ENCODE peak calls at places on chromosomes 1 and 21, in six cellular contexts. One of them, this sample, is unnamed.

GRCh38 chr1:58859769-58860455 is 76.1 kb upstream of the JUN start:
- DNase-seq in right lobe of liver: no peak
- DNase-seq in uterus: no peak
- DNase-seq in naive thymus-derived CD4-positive, alpha-beta T cell: no peak
- DNase-seq in adrenal gland: no peak
- DNase-seq in fibroblast of lung: no peak
- DNase-seq in this sample: no peak

GRCh38 chr1:24513691-24514090 is 11.1 kb downstream of the RCAN3 start:
- DNase-seq in uterus: no peak
- DNase-seq in right lobe of liver: no peak
- DNase-seq in naive thymus-derived CD4-positive, alpha-beta T cell: no peak
- DNase-seq in fibroblast of lung: no peak
- DNase-seq in adrenal gland: no peak
- DNase-seq in this sample: no peak

GRCh38 chr21:27677547-27677946 is 710.7 kb upstream of the ADAMTS5 start:
- DNase-seq in naive thymus-derived CD4-positive, alpha-beta T cell: no peak
- DNase-seq in adrenal gland: no peak
- DNase-seq in fibroblast of lung: peak
- DNase-seq in right lobe of liver: no peak
- DNase-seq in uterus: no peak
- DNase-seq in this sample: no peak

GRCh38 chr1:154869351-154870116 is 547 bp downstream of the KCNN3 start:
- DNase-seq in right lobe of liver: peak
- DNase-seq in adrenal gland: peak
- DNase-seq in naive thymus-derived CD4-positive, alpha-beta T cell: no peak
- DNase-seq in fibroblast of lung: peak
- DNase-seq in uterus: peak
- DNase-seq in this sample: no peak

GRCh38 chr1:21903638-21904474 is 33.3 kb downstream of the HSPG2 start:
- DNase-seq in adrenal gland: no peak
- DNase-seq in uterus: no peak
- DNase-seq in fibroblast of lung: no peak
- DNase-seq in naive thymus-derived CD4-positive, alpha-beta T cell: no peak
- DNase-seq in right lobe of liver: no peak
- DNase-seq in this sample: no peak

GRCh38 chr1:233656032-233656620 is 42.2 kb downstream of the KCNK1 start:
- DNase-seq in fibroblast of lung: no peak
- DNase-seq in right lobe of liver: no peak
- DNase-seq in adrenal gland: no peak
- DNase-seq in uterus: no peak
- DNase-seq in naive thymus-derived CD4-positive, alpha-beta T cell: no peak
- DNase-seq in this sample: no peak

GRCh38 chr1:29655945-29656866 is 419.9 kb downstream of the PTPRU start:
- DNase-seq in uterus: no peak
- DNase-seq in right lobe of liver: no peak
- DNase-seq in naive thymus-derived CD4-positive, alpha-beta T cell: no peak
- DNase-seq in fibroblast of lung: no peak
- DNase-seq in adrenal gland: peak
- DNase-seq in this sample: no peak

GRCh38 chr1:244821134-244821533 is 14.3 kb upstream of the COX20 start:
- DNase-seq in fibroblast of lung: peak
- DNase-seq in adrenal gland: no peak
- DNase-seq in uterus: no peak
- DNase-seq in naive thymus-derived CD4-positive, alpha-beta T cell: no peak
- DNase-seq in right lobe of liver: no peak
- DNase-seq in this sample: no peak

GRCh38 chr1:86616871-86617270 is 70.0 kb downstream of the CLCA4 start:
- DNase-seq in uterus: no peak
- DNase-seq in fibroblast of lung: no peak
- DNase-seq in right lobe of liver: no peak
- DNase-seq in adrenal gland: no peak
- DNase-seq in naive thymus-derived CD4-positive, alpha-beta T cell: no peak
- DNase-seq in this sample: no peak

GRCh38 chr1:221435510-221435909 is 306.4 kb downstream of the DUSP10 start:
- DNase-seq in fibroblast of lung: peak
- DNase-seq in naive thymus-derived CD4-positive, alpha-beta T cell: peak
- DNase-seq in right lobe of liver: no peak
- DNase-seq in uterus: no peak
- DNase-seq in adrenal gland: no peak
- DNase-seq in this sample: no peak

GRCh38 chr1:55081188-55081904 is 42.0 kb downstream of the PCSK9 start:
- DNase-seq in right lobe of liver: no peak
- DNase-seq in adrenal gland: no peak
- DNase-seq in naive thymus-derived CD4-positive, alpha-beta T cell: no peak
- DNase-seq in uterus: no peak
- DNase-seq in fibroblast of lung: peak
- DNase-seq in this sample: no peak

GRCh38 chr1:145891587-145892485 is 6.2 kb upstream of the ANKRD35 start:
- DNase-seq in naive thymus-derived CD4-positive, alpha-beta T cell: peak
- DNase-seq in right lobe of liver: peak
- DNase-seq in fibroblast of lung: peak
- DNase-seq in uterus: peak
- DNase-seq in adrenal gland: peak
- DNase-seq in this sample: peak
- H3K27ac ChIP-seq in naive thymus-derived CD4-positive, alpha-beta T cell: no peak
- H3K27ac ChIP-seq in right lobe of liver: peak
- H3K27ac ChIP-seq in fibroblast of lung: peak
- H3K27ac ChIP-seq in uterus: peak
- H3K27ac ChIP-seq in adrenal gland: peak
- H3K27ac ChIP-seq in this sample: peak

GRCh38 chr1:113106910-113107309 is 33.9 kb downstream of the LRIG2 start:
- DNase-seq in adrenal gland: no peak
- DNase-seq in uterus: no peak
- DNase-seq in naive thymus-derived CD4-positive, alpha-beta T cell: no peak
- DNase-seq in right lobe of liver: no peak
- DNase-seq in fibroblast of lung: no peak
- DNase-seq in this sample: no peak

GRCh38 chr1:113103048-113103447 is 30.1 kb downstream of the LRIG2 start:
- DNase-seq in uterus: no peak
- DNase-seq in naive thymus-derived CD4-positive, alpha-beta T cell: no peak
- DNase-seq in adrenal gland: no peak
- DNase-seq in right lobe of liver: no peak
- DNase-seq in fibroblast of lung: no peak
- DNase-seq in this sample: no peak

GRCh38 chr1:113103977-113104376 is 31.0 kb downstream of the LRIG2 start:
- DNase-seq in adrenal gland: no peak
- DNase-seq in naive thymus-derived CD4-positive, alpha-beta T cell: no peak
- DNase-seq in fibroblast of lung: no peak
- DNase-seq in right lobe of liver: no peak
- DNase-seq in uterus: no peak
- DNase-seq in this sample: no peak

GRCh38 chr1:113096493-113096892 is 23.5 kb downstream of the LRIG2 start:
- DNase-seq in fibroblast of lung: no peak
- DNase-seq in adrenal gland: no peak
- DNase-seq in uterus: no peak
- DNase-seq in naive thymus-derived CD4-positive, alpha-beta T cell: no peak
- DNase-seq in right lobe of liver: no peak
- DNase-seq in this sample: no peak

GRCh38 chr1:113101588-113101987 is 28.6 kb downstream of the LRIG2 start:
- DNase-seq in uterus: no peak
- DNase-seq in naive thymus-derived CD4-positive, alpha-beta T cell: no peak
- DNase-seq in fibroblast of lung: peak
- DNase-seq in right lobe of liver: no peak
- DNase-seq in adrenal gland: no peak
- DNase-seq in this sample: no peak
- H3K4me3 ChIP-seq in uterus: no peak
- H3K4me3 ChIP-seq in naive thymus-derived CD4-positive, alpha-beta T cell: no peak
- H3K4me3 ChIP-seq in fibroblast of lung: no peak
- H3K4me3 ChIP-seq in right lobe of liver: no peak
- H3K4me3 ChIP-seq in adrenal gland: no peak
- H3K4me3 ChIP-seq in this sample: no peak

GRCh38 chr21:38996355-38996754 is 186.9 kb downstream of the PSMG1 start:
- DNase-seq in fibroblast of lung: no peak
- DNase-seq in naive thymus-derived CD4-positive, alpha-beta T cell: no peak
- DNase-seq in adrenal gland: no peak
- DNase-seq in uterus: no peak
- DNase-seq in right lobe of liver: no peak
- DNase-seq in this sample: no peak

GRCh38 chr21:38995071-38995669 is 188.1 kb downstream of the PSMG1 start:
- DNase-seq in naive thymus-derived CD4-positive, alpha-beta T cell: no peak
- DNase-seq in adrenal gland: no peak
- DNase-seq in right lobe of liver: no peak
- DNase-seq in uterus: no peak
- DNase-seq in fibroblast of lung: no peak
- DNase-seq in this sample: no peak

GRCh38 chr21:38995755-38996154 is 187.5 kb downstream of the PSMG1 start:
- DNase-seq in naive thymus-derived CD4-positive, alpha-beta T cell: no peak
- DNase-seq in uterus: no peak
- DNase-seq in right lobe of liver: no peak
- DNase-seq in adrenal gland: no peak
- DNase-seq in fibroblast of lung: no peak
- DNase-seq in this sample: no peak

GRCh38 chr21:38997756-38998155 is 185.5 kb downstream of the PSMG1 start:
- DNase-seq in naive thymus-derived CD4-positive, alpha-beta T cell: no peak
- DNase-seq in right lobe of liver: no peak
- DNase-seq in adrenal gland: no peak
- DNase-seq in uterus: no peak
- DNase-seq in fibroblast of lung: no peak
- DNase-seq in this sample: no peak

DNA sequence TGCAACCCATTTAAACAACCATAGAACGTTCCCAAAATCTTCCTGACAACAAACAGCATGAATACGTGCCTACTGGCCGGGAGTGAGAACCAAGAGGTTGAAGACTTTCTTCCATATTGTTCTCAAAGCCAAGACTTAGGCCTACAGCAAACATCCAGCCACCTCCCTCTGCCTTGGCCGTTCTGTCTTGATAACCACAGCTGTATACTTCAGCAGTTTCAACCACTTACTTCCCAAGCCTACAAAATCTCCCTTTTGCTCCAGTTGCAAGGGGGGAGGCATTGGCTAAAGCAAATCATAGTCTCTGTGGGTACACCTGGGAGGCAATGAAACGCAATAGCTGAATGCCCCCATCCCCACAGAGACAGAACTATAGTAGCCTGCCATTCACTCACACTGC is 186.2 kb downstream of the PSMG1 start:
- DNase-seq in adrenal gland: no peak
- DNase-seq in naive thymus-derived CD4-positive, alpha-beta T cell: no peak
- DNase-seq in uterus: no peak
- DNase-seq in right lobe of liver: no peak
- DNase-seq in fibroblast of lung: no peak
- DNase-seq in this sample: no peak
- H3K27ac ChIP-seq in adrenal gland: no peak
- H3K27ac ChIP-seq in naive thymus-derived CD4-positive, alpha-beta T cell: no peak
- H3K27ac ChIP-seq in uterus: no peak
- H3K27ac ChIP-seq in right lobe of liver: no peak
- H3K27ac ChIP-seq in fibroblast of lung: no peak
- H3K27ac ChIP-seq in this sample: no peak

GRCh38 chr1:1310476-1311053 is 2.2 kb downstream of the PUSL1 start:
- DNase-seq in adrenal gland: no peak
- DNase-seq in fibroblast of lung: no peak
- DNase-seq in naive thymus-derived CD4-positive, alpha-beta T cell: no peak
- DNase-seq in uterus: no peak
- DNase-seq in right lobe of liver: no peak
- DNase-seq in this sample: no peak
- H3K4me3 ChIP-seq in adrenal gland: no peak
- H3K4me3 ChIP-seq in fibroblast of lung: no peak
- H3K4me3 ChIP-seq in naive thymus-derived CD4-positive, alpha-beta T cell: no peak
- H3K4me3 ChIP-seq in uterus: no peak
- H3K4me3 ChIP-seq in right lobe of liver: no peak
- H3K4me3 ChIP-seq in this sample: no peak

GRCh38 chr1:90817399-90817798 is 100.3 kb upstream of the BARHL2 start:
- DNase-seq in right lobe of liver: no peak
- DNase-seq in adrenal gland: no peak
- DNase-seq in uterus: no peak
- DNase-seq in naive thymus-derived CD4-positive, alpha-beta T cell: no peak
- DNase-seq in fibroblast of lung: no peak
- DNase-seq in this sample: no peak
- H3K27ac ChIP-seq in right lobe of liver: no peak
- H3K27ac ChIP-seq in adrenal gland: no peak
- H3K27ac ChIP-seq in uterus: no peak
- H3K27ac ChIP-seq in naive thymus-derived CD4-positive, alpha-beta T cell: no peak
- H3K27ac ChIP-seq in fibroblast of lung: no peak
- H3K27ac ChIP-seq in this sample: no peak

GRCh38 chr1:157595356-157595755 is 2.5 kb downstream of the FCRL4 start:
- DNase-seq in adrenal gland: no peak
- DNase-seq in uterus: no peak
- DNase-seq in naive thymus-derived CD4-positive, alpha-beta T cell: no peak
- DNase-seq in fibroblast of lung: no peak
- DNase-seq in right lobe of liver: no peak
- DNase-seq in this sample: no peak
- H3K4me3 ChIP-seq in adrenal gland: no peak
- H3K4me3 ChIP-seq in uterus: no peak
- H3K4me3 ChIP-seq in naive thymus-derived CD4-positive, alpha-beta T cell: no peak
- H3K4me3 ChIP-seq in fibroblast of lung: no peak
- H3K4me3 ChIP-seq in right lobe of liver: no peak
- H3K4me3 ChIP-seq in this sample: no peak

GRCh38 chr1:183553769-183554168 is 36.5 kb downstream of the NCF2 start:
- DNase-seq in uterus: no peak
- DNase-seq in adrenal gland: no peak
- DNase-seq in right lobe of liver: no peak
- DNase-seq in fibroblast of lung: no peak
- DNase-seq in naive thymus-derived CD4-positive, alpha-beta T cell: no peak
- DNase-seq in this sample: no peak
- H3K27ac ChIP-seq in uterus: no peak
- H3K27ac ChIP-seq in adrenal gland: no peak
- H3K27ac ChIP-seq in right lobe of liver: no peak
- H3K27ac ChIP-seq in fibroblast of lung: no peak
- H3K27ac ChIP-seq in naive thymus-derived CD4-positive, alpha-beta T cell: peak
- H3K27ac ChIP-seq in this sample: no peak

This sample was measured in pancreas.